ENCODE peak calls at places on chromosome 10, in five cellular contexts. One of them, this sample, is unnamed.

GRCh38 chr10:8104005-8104404 is 49.5 kb downstream of the GATA3 start:
- DNase-seq in heart left ventricle: no peak
- DNase-seq in uterus: no peak
- DNase-seq in breast epithelium: no peak
- DNase-seq in GM12878: no peak
- DNase-seq in this sample: no peak

GRCh38 chr10:100571069-100571817 is 35.5 kb downstream of the HIF1AN start:
- DNase-seq in heart left ventricle: no peak
- DNase-seq in uterus: no peak
- DNase-seq in breast epithelium: no peak
- DNase-seq in GM12878: no peak
- DNase-seq in this sample: peak

GRCh38 chr10:27252267-27253000 is 11.8 kb upstream of the ACBD5 start:
- DNase-seq in heart left ventricle: peak
- DNase-seq in uterus: peak
- DNase-seq in breast epithelium: peak
- DNase-seq in GM12878: peak
- DNase-seq in this sample: peak

GRCh38 chr10:84294766-84295447 is 33.5 kb upstream of the CCSER2 start:
- DNase-seq in heart left ventricle: no peak
- DNase-seq in uterus: no peak
- DNase-seq in breast epithelium: no peak
- DNase-seq in GM12878: no peak
- DNase-seq in this sample: no peak

GRCh38 chr10:126921974-126922525 is 16.8 kb downstream of the DOCK1 start:
- DNase-seq in heart left ventricle: no peak
- DNase-seq in uterus: no peak
- DNase-seq in breast epithelium: no peak
- DNase-seq in GM12878: no peak
- DNase-seq in this sample: no peak

GRCh38 chr10:132875435-132875834 is 66.9 kb downstream of the CFAP46 start:
- DNase-seq in heart left ventricle: no peak
- DNase-seq in uterus: no peak
- DNase-seq in breast epithelium: peak
- DNase-seq in GM12878: no peak
- DNase-seq in this sample: no peak

GRCh38 chr10:107546239-107546638 is 381.7 kb upstream of the SORCS1 start:
- DNase-seq in heart left ventricle: no peak
- DNase-seq in uterus: no peak
- DNase-seq in breast epithelium: no peak
- DNase-seq in GM12878: no peak
- DNase-seq in this sample: no peak

GRCh38 chr10:57706576-57707299 is 561.0 kb downstream of the IPMK start:
- DNase-seq in heart left ventricle: no peak
- DNase-seq in uterus: no peak
- DNase-seq in breast epithelium: no peak
- DNase-seq in GM12878: no peak
- DNase-seq in this sample: no peak

GRCh38 chr10:42519761-42520460 is 118.5 kb downstream of the ZNF33B start:
- DNase-seq in heart left ventricle: no peak
- DNase-seq in uterus: no peak
- DNase-seq in breast epithelium: no peak
- DNase-seq in GM12878: no peak
- DNase-seq in this sample: no peak

GRCh38 chr10:34524369-34525091 is 290.6 kb downstream of the PARD3 start:
- DNase-seq in heart left ventricle: no peak
- DNase-seq in uterus: no peak
- DNase-seq in breast epithelium: no peak
- DNase-seq in GM12878: peak
- DNase-seq in this sample: no peak

GRCh38 chr10:43204394-43204942 is 62.4 kb downstream of the RASGEF1A start:
- DNase-seq in heart left ventricle: peak
- DNase-seq in uterus: peak
- DNase-seq in breast epithelium: peak
- DNase-seq in GM12878: no peak
- DNase-seq in this sample: peak

GRCh38 chr10:70317272-70317942 is 33.6 kb upstream of the NPFFR1 start:
- DNase-seq in heart left ventricle: no peak
- DNase-seq in uterus: no peak
- DNase-seq in breast epithelium: no peak
- DNase-seq in GM12878: no peak
- DNase-seq in this sample: no peak

GRCh38 chr10:17147884-17148494 is 18.4 kb upstream of the CUBN start:
- DNase-seq in heart left ventricle: no peak
- DNase-seq in uterus: no peak
- DNase-seq in breast epithelium: no peak
- DNase-seq in GM12878: no peak
- DNase-seq in this sample: no peak

GRCh38 chr10:80741278-80741677 is 203.6 kb downstream of the SH2D4B start:
- DNase-seq in heart left ventricle: no peak
- DNase-seq in uterus: no peak
- DNase-seq in breast epithelium: no peak
- DNase-seq in GM12878: no peak
- DNase-seq in this sample: no peak

GRCh38 chr10:13417459-13418126 is 69.5 kb upstream of the SEPHS1 start:
- DNase-seq in heart left ventricle: no peak
- DNase-seq in uterus: no peak
- DNase-seq in breast epithelium: no peak
- DNase-seq in GM12878: no peak
- DNase-seq in this sample: peak

GRCh38 chr10:75058142-75058541 is 53.3 kb upstream of the SAMD8 start:
- DNase-seq in heart left ventricle: no peak
- DNase-seq in uterus: no peak
- DNase-seq in breast epithelium: no peak
- DNase-seq in GM12878: no peak
- DNase-seq in this sample: peak

GRCh38 chr10:8158439-8159071 is 104.1 kb downstream of the GATA3 start:
- DNase-seq in heart left ventricle: no peak
- DNase-seq in uterus: no peak
- DNase-seq in breast epithelium: no peak
- DNase-seq in GM12878: no peak
- DNase-seq in this sample: no peak

GRCh38 chr10:90484518-90484917 is 373.3 kb downstream of the HTR7 start:
- DNase-seq in heart left ventricle: no peak
- DNase-seq in uterus: no peak
- DNase-seq in breast epithelium: no peak
- DNase-seq in GM12878: no peak
- DNase-seq in this sample: no peak

GRCh38 chr10:121572857-121573540 is 25.2 kb downstream of the FGFR2 start:
- DNase-seq in heart left ventricle: no peak
- DNase-seq in uterus: no peak
- DNase-seq in breast epithelium: no peak
- DNase-seq in GM12878: no peak
- DNase-seq in this sample: no peak

GRCh38 chr10:66277481-66277880 is 648.4 kb upstream of the LRRTM3 start:
- DNase-seq in heart left ventricle: no peak
- DNase-seq in uterus: no peak
- DNase-seq in breast epithelium: no peak
- DNase-seq in GM12878: no peak
- DNase-seq in this sample: no peak

GRCh38 chr10:86535057-86535882 is 13.7 kb upstream of the WAPL start:
- DNase-seq in heart left ventricle: peak
- DNase-seq in uterus: peak
- DNase-seq in breast epithelium: peak
- DNase-seq in GM12878: no peak
- DNase-seq in this sample: peak

GRCh38 chr10:29598861-29599311 is 35.9 kb downstream of the SVIL start:
- DNase-seq in heart left ventricle: no peak
- DNase-seq in uterus: peak
- DNase-seq in breast epithelium: no peak
- DNase-seq in GM12878: no peak
- DNase-seq in this sample: peak

GRCh38 chr10:131438665-131439064 is 127.1 kb upstream of the TCERG1L start:
- DNase-seq in heart left ventricle: no peak
- DNase-seq in uterus: no peak
- DNase-seq in breast epithelium: no peak
- DNase-seq in GM12878: no peak
- DNase-seq in this sample: no peak

GRCh38 chr10:60607409-60607808 is 170.9 kb upstream of the CDK1 start:
- DNase-seq in heart left ventricle: no peak
- DNase-seq in uterus: no peak
- DNase-seq in breast epithelium: no peak
- DNase-seq in GM12878: no peak
- DNase-seq in this sample: no peak

GRCh38 chr10:53487019-53487983 is 714.7 kb upstream of the MBL2 start:
- DNase-seq in heart left ventricle: no peak
- DNase-seq in uterus: no peak
- DNase-seq in breast epithelium: no peak
- DNase-seq in GM12878: no peak
- DNase-seq in this sample: no peak

GRCh38 chr10:6014241-6014761 is 37.0 kb upstream of the IL15RA start:
- DNase-seq in heart left ventricle: no peak
- DNase-seq in uterus: peak
- DNase-seq in breast epithelium: no peak
- DNase-seq in GM12878: peak
- DNase-seq in this sample: peak

GRCh38 chr10:117431160-117431559 is 55.9 kb upstream of the PDZD8 start:
- DNase-seq in heart left ventricle: no peak
- DNase-seq in uterus: no peak
- DNase-seq in breast epithelium: no peak
- DNase-seq in GM12878: no peak
- DNase-seq in this sample: no peak

GRCh38 chr10:132306951-132307751 is 599 bp downstream of the STK32C start:
- DNase-seq in heart left ventricle: peak
- DNase-seq in uterus: no peak
- DNase-seq in breast epithelium: peak
- DNase-seq in GM12878: no peak
- DNase-seq in this sample: no peak

GRCh38 chr10:11392776-11393175 is 218.7 kb downstream of the USP6NL start:
- DNase-seq in heart left ventricle: no peak
- DNase-seq in uterus: no peak
- DNase-seq in breast epithelium: no peak
- DNase-seq in GM12878: no peak
- DNase-seq in this sample: no peak

GRCh38 chr10:131862548-131862947 is 38.3 kb upstream of the PPP2R2D start:
- DNase-seq in heart left ventricle: no peak
- DNase-seq in uterus: no peak
- DNase-seq in breast epithelium: no peak
- DNase-seq in GM12878: no peak
- DNase-seq in this sample: no peak

GRCh38 chr10:7819126-7819470 is 793 bp downstream of the TAF3 start:
- DNase-seq in heart left ventricle: no peak
- DNase-seq in uterus: no peak
- DNase-seq in breast epithelium: no peak
- DNase-seq in GM12878: no peak
- DNase-seq in this sample: peak

GRCh38 chr10:47443145-47443544 is 40.8 kb downstream of the ANXA8 start:
- DNase-seq in heart left ventricle: no peak
- DNase-seq in uterus: no peak
- DNase-seq in breast epithelium: no peak
- DNase-seq in GM12878: no peak
- DNase-seq in this sample: no peak

DNA sequence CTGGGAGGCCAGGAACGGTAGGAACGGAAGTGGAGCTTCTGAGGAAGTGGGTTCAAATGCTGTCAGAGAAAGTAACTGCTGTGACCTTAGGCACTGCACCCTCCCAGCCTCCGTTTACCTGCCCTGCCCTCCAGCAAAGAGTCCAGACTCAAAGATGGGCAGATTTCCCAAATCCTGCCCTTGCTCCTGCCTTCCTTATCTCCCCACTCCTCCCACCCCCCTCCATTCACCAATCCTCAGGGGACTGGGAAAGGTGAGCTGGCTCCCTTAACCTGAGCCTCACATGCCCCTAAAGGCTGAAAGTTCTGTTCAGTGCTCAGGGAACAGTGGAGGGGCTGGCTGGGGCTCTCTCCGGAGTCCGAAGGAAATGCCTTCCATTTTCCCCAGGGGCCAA is 161.6 kb downstream of the SH3PXD2A start:
- DNase-seq in heart left ventricle: no peak
- DNase-seq in uterus: no peak
- DNase-seq in breast epithelium: no peak
- DNase-seq in GM12878: no peak
- DNase-seq in this sample: no peak
- H3K4me3 ChIP-seq in heart left ventricle: peak
- H3K4me3 ChIP-seq in uterus: no peak
- H3K4me3 ChIP-seq in breast epithelium: peak
- H3K4me3 ChIP-seq in GM12878: peak
- H3K4me3 ChIP-seq in this sample: no peak

DNA sequence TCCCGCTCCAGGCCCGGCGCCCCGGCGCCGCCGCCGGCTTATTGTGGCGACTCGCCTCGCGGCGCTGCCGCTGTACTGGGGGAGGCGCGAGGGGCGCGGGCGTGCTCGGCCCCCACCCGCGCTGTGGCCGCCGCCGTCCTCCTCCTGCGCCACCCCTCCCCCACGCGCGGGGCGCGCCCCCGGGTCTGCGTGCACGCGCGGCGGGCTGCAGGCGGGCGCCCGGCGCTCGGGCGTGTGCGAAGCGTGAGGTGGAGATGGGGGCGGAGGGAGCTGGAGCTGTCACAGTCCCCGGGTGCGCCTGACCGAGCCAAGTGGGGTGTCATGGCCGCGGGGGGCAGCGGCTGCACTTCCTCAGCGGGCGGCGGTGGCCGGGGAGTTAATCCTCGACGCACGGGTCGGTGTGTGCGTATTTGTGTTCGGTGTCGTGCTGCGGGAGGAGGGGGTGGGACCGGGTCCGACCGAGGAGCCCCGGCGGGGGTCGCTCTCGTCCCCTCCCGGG is 672 bp downstream of the LCOR start:
- DNase-seq in heart left ventricle: peak
- DNase-seq in uterus: peak
- DNase-seq in breast epithelium: peak
- DNase-seq in GM12878: no peak
- DNase-seq in this sample: peak
- TF ChIP-seq POLR2A in heart left ventricle: no peak
- TF ChIP-seq POLR2A in uterus: peak
- TF ChIP-seq POLR2A in breast epithelium: no peak
- TF ChIP-seq POLR2A in GM12878: peak
- TF ChIP-seq POLR2A in this sample: no peak

GRCh38 chr10:4512557-4513286 is 313.3 kb upstream of the AKR1E2 start:
- DNase-seq in heart left ventricle: peak
- DNase-seq in uterus: peak
- DNase-seq in breast epithelium: no peak
- DNase-seq in GM12878: no peak
- DNase-seq in this sample: peak
- TF ChIP-seq CTCF in heart left ventricle: peak
- TF ChIP-seq CTCF in uterus: peak
- TF ChIP-seq CTCF in breast epithelium: peak
- TF ChIP-seq CTCF in GM12878: no peak
- TF ChIP-seq CTCF in this sample: no peak

GRCh38 chr10:91614254-91614624 is 18.6 kb downstream of the PPP1R3C start:
- DNase-seq in heart left ventricle: no peak
- DNase-seq in uterus: no peak
- DNase-seq in breast epithelium: no peak
- DNase-seq in GM12878: no peak
- DNase-seq in this sample: no peak

GRCh38 chr10:91610919-91611318 is 22.0 kb downstream of the PPP1R3C start:
- DNase-seq in heart left ventricle: no peak
- DNase-seq in uterus: no peak
- DNase-seq in breast epithelium: no peak
- DNase-seq in GM12878: no peak
- DNase-seq in this sample: peak

GRCh38 chr10:91616124-91616523 is 16.7 kb downstream of the PPP1R3C start:
- DNase-seq in heart left ventricle: no peak
- DNase-seq in uterus: no peak
- DNase-seq in breast epithelium: no peak
- DNase-seq in GM12878: no peak
- DNase-seq in this sample: no peak

GRCh38 chr10:91610444-91610843 is 22.4 kb downstream of the PPP1R3C start:
- DNase-seq in heart left ventricle: no peak
- DNase-seq in uterus: no peak
- DNase-seq in breast epithelium: no peak
- DNase-seq in GM12878: no peak
- DNase-seq in this sample: peak

GRCh38 chr10:91613411-91614253 is 19.2 kb downstream of the PPP1R3C start:
- DNase-seq in heart left ventricle: no peak
- DNase-seq in uterus: peak
- DNase-seq in breast epithelium: no peak
- DNase-seq in GM12878: no peak
- DNase-seq in this sample: peak
- H3K4me3 ChIP-seq in heart left ventricle: no peak
- H3K4me3 ChIP-seq in uterus: no peak
- H3K4me3 ChIP-seq in breast epithelium: no peak
- H3K4me3 ChIP-seq in GM12878: no peak
- H3K4me3 ChIP-seq in this sample: no peak